ENCODE peak calls at places on chromosomes 6 and 20, in nine cellular contexts. One of them, this sample, is unnamed.

GRCh38 chr6:34556493-34556892 is 364 bp upstream of the SPDEF start:
- DNase-seq in H4: no peak
- DNase-seq in tibial artery: no peak
- DNase-seq in activated CD4-positive, alpha-beta T cell treated with anti-CD3 and anti-CD28 coated beads, Interleukin-2, amount 50 U/mL, for 1 hour: no peak
- DNase-seq in NCI-H2081: no peak
- DNase-seq in T47D: no peak
- DNase-seq in left cardiac atrium: no peak
- DNase-seq in RCC 7860: no peak
- DNase-seq in ACHN: no peak
- DNase-seq in this sample: no peak

GRCh38 chr20:4942336-4942735 is 59.0 kb downstream of the SLC23A2 start:
- DNase-seq in T47D: no peak
- DNase-seq in tibial artery: no peak
- DNase-seq in RCC 7860: no peak
- DNase-seq in ACHN: no peak
- DNase-seq in left cardiac atrium: no peak
- DNase-seq in activated CD4-positive, alpha-beta T cell treated with anti-CD3 and anti-CD28 coated beads, Interleukin-2, amount 50 U/mL, for 1 hour: no peak
- DNase-seq in H4: no peak
- DNase-seq in NCI-H2081: no peak
- DNase-seq in this sample: no peak

GRCh38 chr6:6689413-6690143 is 101.1 kb downstream of the LY86 start:
- DNase-seq in NCI-H2081: no peak
- DNase-seq in RCC 7860: no peak
- DNase-seq in ACHN: no peak
- DNase-seq in T47D: no peak
- DNase-seq in tibial artery: no peak
- DNase-seq in left cardiac atrium: no peak
- DNase-seq in activated CD4-positive, alpha-beta T cell treated with anti-CD3 and anti-CD28 coated beads, Interleukin-2, amount 50 U/mL, for 1 hour: no peak
- DNase-seq in H4: no peak
- DNase-seq in this sample: no peak

GRCh38 chr6:52389626-52390360 is 27.8 kb downstream of the PAQR8 start:
- DNase-seq in ACHN: peak; percentile 65
- DNase-seq in tibial artery: no peak
- DNase-seq in H4: peak; percentile 53
- DNase-seq in T47D: no peak
- DNase-seq in NCI-H2081: peak; percentile 40
- DNase-seq in RCC 7860: peak; percentile 82
- DNase-seq in left cardiac atrium: peak; percentile 65
- DNase-seq in activated CD4-positive, alpha-beta T cell treated with anti-CD3 and anti-CD28 coated beads, Interleukin-2, amount 50 U/mL, for 1 hour: peak; percentile 39
- DNase-seq in this sample: peak; percentile 94

GRCh38 chr6:57048577-57048976 is 2.1 kb downstream of the KIAA1586 start:
- DNase-seq in activated CD4-positive, alpha-beta T cell treated with anti-CD3 and anti-CD28 coated beads, Interleukin-2, amount 50 U/mL, for 1 hour: no peak
- DNase-seq in T47D: no peak
- DNase-seq in RCC 7860: no peak
- DNase-seq in ACHN: no peak
- DNase-seq in tibial artery: no peak
- DNase-seq in H4: no peak
- DNase-seq in NCI-H2081: no peak
- DNase-seq in left cardiac atrium: no peak
- DNase-seq in this sample: no peak

GRCh38 chr20:37543828-37544227 is 16.2 kb upstream of the BLCAP start:
- DNase-seq in H4: no peak
- DNase-seq in tibial artery: no peak
- DNase-seq in NCI-H2081: no peak
- DNase-seq in left cardiac atrium: no peak
- DNase-seq in activated CD4-positive, alpha-beta T cell treated with anti-CD3 and anti-CD28 coated beads, Interleukin-2, amount 50 U/mL, for 1 hour: no peak
- DNase-seq in RCC 7860: no peak
- DNase-seq in T47D: no peak
- DNase-seq in ACHN: peak; percentile 10
- DNase-seq in this sample: peak; percentile 27

GRCh38 chr20:1465470-1466210 is 1.0 kb downstream of the NSFL1C start:
- DNase-seq in tibial artery: no peak
- DNase-seq in RCC 7860: no peak
- DNase-seq in NCI-H2081: no peak
- DNase-seq in H4: no peak
- DNase-seq in activated CD4-positive, alpha-beta T cell treated with anti-CD3 and anti-CD28 coated beads, Interleukin-2, amount 50 U/mL, for 1 hour: no peak
- DNase-seq in ACHN: no peak
- DNase-seq in left cardiac atrium: no peak
- DNase-seq in T47D: no peak
- DNase-seq in this sample: no peak

GRCh38 chr6:124294572-124294971 is 490.9 kb downstream of the NKAIN2 start:
- DNase-seq in ACHN: no peak
- DNase-seq in H4: no peak
- DNase-seq in tibial artery: no peak
- DNase-seq in NCI-H2081: no peak
- DNase-seq in T47D: no peak
- DNase-seq in RCC 7860: no peak
- DNase-seq in activated CD4-positive, alpha-beta T cell treated with anti-CD3 and anti-CD28 coated beads, Interleukin-2, amount 50 U/mL, for 1 hour: no peak
- DNase-seq in left cardiac atrium: no peak
- DNase-seq in this sample: no peak

GRCh38 chr6:129029778-129030177 is 146.8 kb downstream of the LAMA2 start:
- DNase-seq in tibial artery: no peak
- DNase-seq in H4: no peak
- DNase-seq in T47D: no peak
- DNase-seq in NCI-H2081: no peak
- DNase-seq in ACHN: no peak
- DNase-seq in left cardiac atrium: no peak
- DNase-seq in activated CD4-positive, alpha-beta T cell treated with anti-CD3 and anti-CD28 coated beads, Interleukin-2, amount 50 U/mL, for 1 hour: no peak
- DNase-seq in RCC 7860: no peak
- DNase-seq in this sample: no peak

GRCh38 chr6:87932361-87932760 is 115.3 kb upstream of the SPACA1 start:
- DNase-seq in NCI-H2081: no peak
- DNase-seq in left cardiac atrium: no peak
- DNase-seq in T47D: no peak
- DNase-seq in activated CD4-positive, alpha-beta T cell treated with anti-CD3 and anti-CD28 coated beads, Interleukin-2, amount 50 U/mL, for 1 hour: no peak
- DNase-seq in RCC 7860: no peak
- DNase-seq in H4: no peak
- DNase-seq in ACHN: no peak
- DNase-seq in tibial artery: no peak
- DNase-seq in this sample: no peak